ENCODE peak calls at places on chromosomes 11 and 22, in nine cellular contexts. H is IMR-90, J is neural progenitor cell, Z is fibroblast of lung, T is PC-3, V is MM.1S, L is HCT116, R is mammary epithelial cell, Q is SK-N-SH. W is an unnamed sample.

GRCh38 chr11:57240757-57241156 is 3.7 kb upstream of the APLNR start:
- DNase-seq in H (no peak), J (peak; percentile 53), Z (no peak), T (no peak), V (no peak), L (no peak), R (no peak), Q (peak; percentile 89), W (no peak)

GRCh38 chr11:2929511-2929879 is 275 bp upstream of the PHLDA2 start:
- DNase-seq in H (peak; percentile 72), J (peak; percentile 57), Z (peak; percentile 77), T (peak; percentile 81), V (no peak), L (peak; percentile 52), R (peak; percentile 87), Q (peak; percentile 69), W (peak; percentile 61)

GRCh38 chr11:25317221-25317620 is 820.4 kb downstream of the LUZP2 start:
- DNase-seq in H (peak; percentile 13), J (no peak), Z (peak; percentile 0), T (peak; percentile 59), V (no peak), L (no peak), R (peak; percentile 35), Q (no peak), W (no peak)

GRCh38 chr11:112881461-112881860 is 79.8 kb upstream of the NCAM1 start:
- DNase-seq in H (no peak), J (peak; percentile 79), Z (peak; percentile 74), T (no peak), V (no peak), L (no peak), R (peak; percentile 66), Q (peak; percentile 95), W (peak; percentile 1)

GRCh38 chr11:120520091-120520822 is 8.7 kb downstream of the GRIK4 start:
- DNase-seq in H (no peak), J (no peak), Z (no peak), T (no peak), V (no peak), L (no peak), R (no peak), Q (no peak), W (no peak)

GRCh38 chr11:122440783-122441701 is 214.5 kb upstream of the UBASH3B start:
- DNase-seq in H (no peak), J (peak; percentile 77), Z (peak; percentile 8), T (no peak), V (no peak), L (no peak), R (no peak), Q (peak; percentile 48), W (no peak)

GRCh38 chr22:49911881-49912625 is 6.2 kb downstream of the ALG12 start:
- DNase-seq in H (no peak), J (no peak), Z (no peak), T (no peak), V (no peak), L (no peak), R (no peak), Q (no peak), W (no peak)

GRCh38 chr22:26669060-26669481 is 11.7 kb downstream of the MIAT start:
- DNase-seq in H (peak; percentile 63), J (peak; percentile 47), Z (no peak), T (peak; percentile 54), V (no peak), L (peak; percentile 62), R (peak; percentile 32), Q (peak; percentile 80), W (peak; percentile 40)

GRCh38 chr11:12461516-12461915 is 84.1 kb downstream of the PARVA start:
- DNase-seq in H (no peak), J (no peak), Z (no peak), T (peak; percentile 8), V (no peak), L (no peak), R (peak; percentile 19), Q (peak; percentile 27), W (no peak)

GRCh38 chr11:33383075-33383919 is 126.1 kb downstream of the HIPK3 start:
- DNase-seq in H (no peak), J (no peak), Z (peak; percentile 64), T (no peak), V (no peak), L (no peak), R (no peak), Q (no peak), W (no peak)

GRCh38 chr11:33387586-33387985 is 130.4 kb downstream of the HIPK3 start:
- DNase-seq in H (no peak), J (no peak), Z (no peak), T (no peak), V (no peak), L (no peak), R (no peak), Q (no peak), W (no peak)

GRCh38 chr11:33387996-33388395 is 130.8 kb downstream of the HIPK3 start:
- DNase-seq in H (no peak), J (no peak), Z (no peak), T (no peak), V (no peak), L (no peak), R (no peak), Q (no peak), W (no peak)

GRCh38 chr11:33383920-33384209 is 126.7 kb downstream of the HIPK3 start:
- DNase-seq in H (no peak), J (no peak), Z (no peak), T (no peak), V (no peak), L (no peak), R (no peak), Q (no peak), W (no peak)

DNA sequence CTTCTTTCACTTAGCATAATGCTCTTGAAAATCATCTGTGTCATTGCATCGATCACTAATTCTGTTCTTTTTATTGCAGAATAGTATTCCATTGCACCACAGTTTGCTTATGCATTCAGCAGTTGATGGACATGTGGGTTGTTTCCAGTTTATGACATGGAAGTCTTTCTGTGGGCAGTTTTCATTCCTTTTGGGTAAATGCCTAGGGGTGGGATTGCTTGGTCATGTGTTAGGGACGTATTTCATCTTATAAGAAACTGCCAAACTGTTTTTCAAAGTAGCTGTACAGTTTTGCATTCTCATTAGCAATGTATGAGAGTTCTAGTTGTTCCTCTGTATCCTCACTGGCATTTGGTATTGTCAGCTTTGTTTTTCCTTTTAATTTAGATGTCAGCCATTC is 127.1 kb downstream of the HIPK3 start:
- DNase-seq in H (no peak), J (no peak), Z (no peak), T (no peak), V (no peak), L (no peak), R (no peak), Q (no peak), W (no peak)
- H3K4me2 ChIP-seq in H (no peak overlapping the region), J (no peak overlapping the region), Z (no peak overlapping the region), T (no peak overlapping the region), V (no peak overlapping the region), L (no peak overlapping the region), R (no peak overlapping the region), Q (no peak overlapping the region), W (no peak overlapping the region)

DNA sequence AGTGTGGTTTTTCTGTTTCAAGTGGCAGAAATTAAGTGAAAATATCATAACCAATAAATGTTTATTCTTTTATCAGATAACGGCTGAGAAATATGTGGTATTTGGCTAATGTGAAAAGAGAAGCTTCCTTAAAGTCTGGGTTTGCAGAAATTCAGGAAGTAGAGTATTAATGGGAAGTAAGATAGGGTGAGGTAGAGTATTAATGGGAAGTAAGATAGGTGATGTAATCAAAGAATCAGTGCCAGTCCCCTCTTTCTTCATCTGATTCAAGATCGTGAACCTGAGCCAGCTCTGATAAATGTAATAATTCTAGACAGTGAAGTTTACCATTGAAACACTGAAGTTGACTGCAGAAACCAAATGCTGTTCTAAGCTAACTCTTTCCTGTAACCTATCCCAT is 30.9 kb downstream of the TRPC6 start:
- DNase-seq in H (no peak), J (no peak), Z (no peak), T (no peak), V (no peak), L (no peak), R (no peak), Q (no peak), W (no peak)
- H3K4me2 ChIP-seq in H (peak overlapping the region; percentile 28), J (no peak overlapping the region), Z (peak overlapping the region; percentile 4), T (no peak overlapping the region), V (no peak overlapping the region), L (no peak overlapping the region), R (no peak overlapping the region), Q (no peak overlapping the region), W (no peak overlapping the region)

GRCh38 chr11:9017773-9018172 is 14.0 kb upstream of the NRIP3 start:
- DNase-seq in H (peak; percentile 46), J (no peak), Z (peak; percentile 14), T (no peak), V (no peak), L (no peak), R (no peak), Q (no peak), W (no peak)
- H3K4me2 ChIP-seq in H (no peak overlapping the region), J (no peak overlapping the region), Z (no peak overlapping the region), T (no peak overlapping the region), V (no peak overlapping the region), L (no peak overlapping the region), R (no peak overlapping the region), Q (no peak overlapping the region), W (no peak overlapping the region)

DNA sequence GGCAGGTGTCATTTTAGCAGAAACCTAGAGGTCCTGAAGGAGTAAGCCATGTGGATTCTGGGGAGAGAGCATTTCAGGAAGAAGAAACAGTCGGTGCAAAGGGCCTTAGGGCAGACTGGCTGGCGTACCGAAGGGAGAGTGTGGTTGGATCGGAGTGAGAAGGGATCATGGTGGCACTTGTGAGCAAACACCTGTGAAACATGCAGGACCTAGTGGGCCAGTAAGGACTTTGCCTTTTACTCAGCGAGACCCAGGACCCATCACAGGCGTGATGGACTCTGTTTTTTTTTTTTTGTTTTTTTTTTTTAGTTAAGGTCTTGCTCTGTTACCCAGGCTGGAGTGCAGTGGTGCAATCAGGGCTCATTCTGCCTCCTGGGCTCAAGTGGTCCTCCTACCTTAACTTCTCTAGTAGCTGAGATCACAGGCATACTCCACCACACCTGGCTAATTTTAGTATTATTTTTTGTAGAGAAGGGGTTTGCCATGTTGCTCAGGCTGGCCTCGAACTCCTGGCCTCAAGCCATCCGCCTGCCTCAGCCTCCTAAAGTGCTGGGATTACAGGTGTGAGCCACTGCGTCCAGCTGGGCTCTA is 3.5 kb upstream of the TSGA10IP start:
- DNase-seq in H (no peak), J (no peak), Z (no peak), T (no peak), V (no peak), L (no peak), R (no peak), Q (no peak), W (no peak)
- H3K4me2 ChIP-seq in H (peak overlapping the region; percentile 11), J (no peak overlapping the region), Z (peak overlapping the region; percentile 69), T (peak overlapping the region; percentile 16), V (no peak overlapping the region), L (no peak overlapping the region), R (peak overlapping the region; percentile 68), Q (peak overlapping the region; percentile 58), W (no peak overlapping the region)

DNA sequence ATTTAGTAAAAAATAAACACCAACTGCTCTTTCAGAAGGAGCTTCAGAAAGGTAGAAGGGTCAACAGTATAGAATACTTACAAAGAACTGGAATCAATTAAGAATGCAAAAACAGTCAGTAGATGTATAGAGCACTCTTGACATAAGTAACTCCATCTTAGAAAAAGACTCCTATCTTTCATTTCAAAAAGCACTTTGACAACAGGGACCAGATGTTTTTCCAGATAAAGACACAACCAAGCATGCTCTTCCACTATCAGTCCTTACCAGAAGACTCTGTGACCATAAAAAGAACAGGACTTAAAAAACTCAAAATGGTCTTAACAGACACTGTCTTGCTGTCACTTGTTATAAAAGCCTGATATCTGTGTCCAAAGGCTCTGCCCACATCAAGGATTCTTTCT is 5.2 kb downstream of the SLC25A17 start:
- DNase-seq in H (no peak), J (no peak), Z (no peak), T (no peak), V (no peak), L (no peak), R (no peak), Q (no peak), W (no peak)
- H3K4me2 ChIP-seq in H (no peak overlapping the region), J (no peak overlapping the region), Z (no peak overlapping the region), T (no peak overlapping the region), V (no peak overlapping the region), L (no peak overlapping the region), R (no peak overlapping the region), Q (no peak overlapping the region), W (no peak overlapping the region)